ENCODE peak calls at places on chromosomes 16 and 17, in five cellular contexts. X, Y, Q, O and C are unnamed samples.

GRCh38 chr17:39738568-39738901 is 797 bp downstream of the GRB7 start:
- DNase-seq in O (peak; percentile 50), X (peak; percentile 58), Q (peak; percentile 78), Y (peak; percentile 71), C (no peak)

GRCh38 chr17:979539-980405 is at the start of gene NXN:
- DNase-seq in O (peak; percentile 47), Y (peak; percentile 82), Q (peak; percentile 98), X (peak; percentile 93), C (peak; percentile 80)

GRCh38 chr17:32497431-32498205 is 10.8 kb downstream of the CDK5R1 start:
- DNase-seq in Q (no peak), Y (peak; percentile 41), X (no peak), O (no peak), C (no peak)

GRCh38 chr16:68478526-68479249 is 30.4 kb upstream of the SMPD3 start:
- DNase-seq in Q (no peak), X (no peak), O (no peak), Y (no peak), C (no peak)

GRCh38 chr16:2471016-2471652 is at the start of gene NTN3:
- DNase-seq in Y (no peak), O (no peak), X (peak; percentile 69), Q (peak; percentile 73), C (no peak)

GRCh38 chr17:66271512-66271911 is 30.9 kb upstream of the PRKCA start:
- DNase-seq in Q (no peak), Y (no peak), X (no peak), O (no peak), C (no peak)

GRCh38 chr16:518858-519257 is 8.7 kb upstream of the CAPN15 start:
- DNase-seq in Y (no peak), X (no peak), Q (no peak), O (no peak), C (no peak)

GRCh38 chr17:51119415-51120356 is 982 bp downstream of the SPAG9 start:
- DNase-seq in Q (peak; percentile 71), X (peak; percentile 27), O (peak; percentile 65), Y (peak; percentile 80), C (peak; percentile 65)

GRCh38 chr17:4340914-4341615 is 25.4 kb downstream of the UBE2G1 start:
- DNase-seq in X (no peak), O (no peak), Q (no peak), Y (no peak), C (no peak)

GRCh38 chr17:81241648-81242420 is 2.7 kb downstream of the NDUFAF8 start:
- DNase-seq in X (peak; percentile 84), Y (peak; percentile 63), Q (peak; percentile 97), O (peak; percentile 57), C (peak; percentile 49)

GRCh38 chr17:57600092-57600491 is 145.0 kb downstream of the CCDC182 start:
- DNase-seq in O (no peak), Y (no peak), Q (no peak), X (no peak), C (no peak)

GRCh38 chr17:73458191-73458590 is 146.4 kb upstream of the CDC42EP4 start:
- DNase-seq in Q (no peak), O (no peak), Y (no peak), X (no peak), C (no peak)

GRCh38 chr17:78381601-78382168 is 3.2 kb downstream of the PGS1 start:
- DNase-seq in X (peak; percentile 77), Y (no peak), O (no peak), Q (no peak), C (peak; percentile 86)

GRCh38 chr17:3385869-3386816 is at the start of gene OR3A2:
- DNase-seq in Q (no peak), O (no peak), X (no peak), Y (no peak), C (no peak)

GRCh38 chr16:88570691-88571092 is 489 bp downstream of the ZC3H18 start:
- DNase-seq in X (peak; percentile 36), O (no peak), Q (no peak), Y (no peak), C (peak; percentile 34)

GRCh38 chr17:6599364-6599763 is 41.1 kb downstream of the KIAA0753 start:
- DNase-seq in X (peak; percentile 20), O (no peak), Y (peak; percentile 55), Q (no peak), C (peak; percentile 86)

GRCh38 chr17:17343160-17343735 is 40.1 kb downstream of the NT5M start:
- DNase-seq in O (no peak), Q (no peak), X (no peak), Y (no peak), C (no peak)

GRCh38 chr16:20853981-20854620 is 46.1 kb downstream of the DCUN1D3 start:
- DNase-seq in X (no peak), Y (no peak), O (no peak), Q (no peak), C (peak; percentile 63)

GRCh38 chr16:19831678-19832077 is 53.0 kb downstream of the GPRC5B start:
- DNase-seq in Q (no peak), X (no peak), Y (peak; percentile 24), O (no peak), C (peak; percentile 48)

GRCh38 chr17:77427471-77427991 is 286.8 kb downstream of the SEC14L1 start:
- DNase-seq in Y (peak; percentile 61), Q (no peak), O (no peak), X (no peak), C (no peak)

GRCh38 chr16:19005561-19006445 is 22.1 kb downstream of the TMC7 start:
- DNase-seq in O (peak; percentile 100), Y (peak; percentile 76), X (no peak), Q (peak; percentile 54), C (peak; percentile 54)

GRCh38 chr17:34645636-34646035 is 66.3 kb downstream of the TMEM132E start:
- DNase-seq in X (no peak), Q (no peak), Y (no peak), O (no peak), C (no peak)

GRCh38 chr16:73636196-73636595 is 588.3 kb upstream of the ZFHX3 start:
- DNase-seq in X (no peak), Q (no peak), O (no peak), Y (no peak), C (no peak)

GRCh38 chr17:2906907-2907306 is 110.7 kb downstream of the RAP1GAP2 start:
- DNase-seq in Q (no peak), O (no peak), X (peak; percentile 34), Y (no peak), C (no peak)

GRCh38 chr17:57999496-58000017 is 7.5 kb downstream of the SRSF1 start:
- DNase-seq in X (peak; percentile 43), Q (no peak), O (peak; percentile 76), Y (peak; percentile 81), C (peak; percentile 80)

GRCh38 chr17:82301916-82302497 is 15.4 kb downstream of the CD7 start:
- DNase-seq in Q (no peak), Y (no peak), X (no peak), O (no peak), C (no peak)

GRCh38 chr16:84144301-84144858 is 597 bp downstream of the HSDL1 start:
- DNase-seq in Q (peak; percentile 66), Y (peak; percentile 14), O (no peak), X (peak; percentile 54), C (peak; percentile 48)

GRCh38 chr16:24139282-24139681 is 116.9 kb upstream of the CACNG3 start:
- DNase-seq in O (no peak), X (peak; percentile 20), Q (no peak), Y (no peak), C (no peak)

GRCh38 chr16:53714080-53715050 is 10.4 kb downstream of the FTO start:
- DNase-seq in X (no peak), Y (no peak), O (no peak), Q (no peak), C (no peak)

GRCh38 chr17:9824094-9824493 is 1.6 kb upstream of the GLP2R start:
- DNase-seq in Y (peak; percentile 57), Q (no peak), O (no peak), X (peak; percentile 23), C (no peak)

GRCh38 chr16:85158702-85159225 is 46.5 kb upstream of the CIBAR2 start:
- DNase-seq in O (no peak), X (no peak), Y (no peak), Q (no peak), C (no peak)
- H3K4me1 ChIP-seq in O (peaks cover 75% of the 10 kb centered on the region), X (peaks cover 4% of the 10 kb centered on the region), Y (no peaks in the 10 kb centered on the region), Q (peaks cover 16% of the 10 kb centered on the region), C (peaks cover 3% of the 10 kb centered on the region)

GRCh38 chr17:49814781-49815496 is 26.5 kb downstream of the KAT7 start:
- DNase-seq in Y (no peak), Q (no peak), O (no peak), X (no peak), C (no peak)

DNA sequence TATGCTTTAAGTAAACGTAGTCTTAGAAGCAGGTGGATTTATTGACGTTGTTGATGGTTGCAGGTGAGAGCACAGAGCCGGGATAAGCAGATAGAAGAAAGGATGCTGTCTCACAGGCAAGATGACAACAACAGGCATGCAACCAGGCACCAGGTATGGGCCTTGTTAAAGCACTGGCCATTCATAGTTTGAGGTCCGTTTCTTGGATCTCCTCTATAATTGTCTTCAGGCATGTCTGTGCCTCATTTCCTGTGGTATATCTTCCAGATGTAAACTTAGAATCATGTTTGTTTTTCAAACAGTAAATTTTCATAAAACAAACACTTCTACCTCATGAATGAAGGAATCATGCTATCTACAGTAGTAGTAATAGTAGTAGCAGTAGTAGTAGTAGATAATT is 20.6 kb downstream of the KAT7 start:
- DNase-seq in Q (no peak), X (no peak), Y (no peak), O (no peak), C (no peak)
- TF ChIP-seq JUN in Q (no peak), X (no peak), Y (no peak), O (no peak), C (no peak)

GRCh38 chr16:4096509-4096908 is 19.7 kb downstream of the ADCY9 start:
- DNase-seq in Y (no peak), O (no peak), Q (no peak), X (no peak), C (no peak)
- H3K27ac ChIP-seq in Y (peak overlapping the region; percentile 23), O (no peak overlapping the region), Q (no peak overlapping the region), X (no peak overlapping the region), C (no peak overlapping the region)

GRCh38 chr17:28726912-28727726 is 1.1 kb upstream of the TLCD1 start:
- DNase-seq in Y (peak; percentile 98), X (peak; percentile 92), O (peak; percentile 96), Q (peak; percentile 98), C (peak; percentile 95)

GRCh38 chr17:28726396-28726911 is 421 bp upstream of the TLCD1 start:
- DNase-seq in X (no peak), O (peak; percentile 48), Q (no peak), Y (peak; percentile 73), C (no peak)

GRCh38 chr17:28725660-28726395 is at the start of gene TLCD1:
- DNase-seq in Y (peak; percentile 86), Q (peak; percentile 88), X (peak; percentile 94), O (peak; percentile 68), C (peak; percentile 58)

GRCh38 chr17:28728364-28729200 is at the start of gene NEK8:
- DNase-seq in X (peak; percentile 99), O (peak; percentile 94), Q (peak; percentile 99), Y (peak; percentile 97), C (peak; percentile 96)

DNA sequence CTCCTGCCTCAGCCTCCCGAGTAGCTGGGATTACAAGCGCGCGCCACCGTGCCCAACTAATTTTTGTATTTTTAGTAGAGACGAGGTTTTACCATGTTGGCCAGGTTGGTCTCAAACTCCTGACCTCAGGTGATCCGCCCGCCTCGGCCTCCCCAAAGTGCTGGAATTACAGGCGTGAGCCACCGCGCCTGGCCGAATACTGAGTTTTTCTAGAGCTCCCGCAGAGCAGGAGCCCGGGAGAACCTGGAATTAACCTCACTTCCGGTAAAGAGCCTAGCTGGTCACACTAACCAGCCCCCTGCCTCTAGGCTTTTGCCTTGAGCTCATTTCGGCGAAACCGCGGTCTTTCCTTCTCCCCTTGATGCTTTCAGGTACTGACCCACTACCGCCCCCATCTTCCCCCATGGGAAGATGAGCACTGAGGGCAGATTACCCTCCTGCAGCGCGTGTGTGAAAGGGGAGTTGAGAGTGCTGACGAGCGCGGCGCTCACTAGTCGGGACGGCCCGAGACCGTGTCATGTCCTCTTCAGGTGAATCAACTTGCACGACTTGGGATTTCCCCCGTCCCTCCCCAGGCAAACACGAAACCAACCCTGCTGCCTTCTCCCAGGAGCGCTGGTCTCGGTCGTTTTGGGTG is 743 bp upstream of the NEK8 start:
- DNase-seq in Q (peak; percentile 81), O (peak; percentile 85), Y (peak; percentile 87), X (peak; percentile 68), C (peak; percentile 50)
- H3K4me1 ChIP-seq in Q (peaks cover 4% of the 10 kb centered on the region), O (peaks cover 43% of the 10 kb centered on the region), Y (peaks cover 32% of the 10 kb centered on the region), X (peaks cover 39% of the 10 kb centered on the region), C (peaks cover 27% of the 10 kb centered on the region)